ENCODE peak calls at places on chromosomes 5 and 9, in ten cellular contexts. X is mesendoderm, P is Karpas-422, L is A549, J is HepG2, N is GM23338, Y is mesenchymal stem cell, D is DND-41, A is GM23248, Z is HCT116. K is an unnamed sample.

GRCh38 chr9:84301851-84302250 is 38.7 kb downstream of the SLC28A3 start:
- DNase-seq in X (no peak), P (no peak), L (no peak), J (no peak), N (no peak), Y (no peak), D (no peak), A (peak), Z (no peak), K (no peak)

GRCh38 chr5:65742565-65743231 is 20.7 kb downstream of the NLN start:
- DNase-seq in X (peak), P (peak), L (peak), J (peak), N (peak), Y (peak), D (peak), A (peak), Z (peak), K (peak)

GRCh38 chr5:33010851-33011250 is 299.7 kb downstream of the NPR3 start:
- DNase-seq in X (no peak), P (no peak), L (no peak), J (no peak), N (no peak), Y (no peak), D (no peak), A (peak), Z (no peak), K (peak)

GRCh38 chr5:127876384-127876783 is 173.2 kb downstream of the CCDC192 start:
- DNase-seq in X (no peak), P (peak), L (no peak), J (no peak), N (no peak), Y (no peak), D (no peak), A (peak), Z (peak), K (peak)

GRCh38 chr5:133371371-133372155 is 240.8 kb downstream of the FSTL4 start:
- DNase-seq in X (peak), P (no peak), L (no peak), J (no peak), N (no peak), Y (no peak), D (no peak), A (no peak), Z (peak), K (no peak)

GRCh38 chr9:27124151-27124550 is 15.1 kb downstream of the TEK start:
- DNase-seq in X (no peak), P (no peak), L (no peak), J (no peak), N (no peak), Y (peak), D (no peak), A (peak), Z (no peak), K (no peak)

GRCh38 chr5:122492675-122493074 is 180.6 kb downstream of the SNCAIP start:
- DNase-seq in X (peak), P (peak), L (no peak), J (no peak), N (peak), Y (peak), D (no peak), A (peak), Z (peak), K (no peak)

GRCh38 chr5:122153230-122153629 is 23.9 kb downstream of the ZNF474 start:
- DNase-seq in X (no peak), P (no peak), L (no peak), J (no peak), N (no peak), Y (peak), D (no peak), A (peak), Z (no peak), K (peak)

GRCh38 chr9:135394131-135394530 is 85.5 kb upstream of the PPP1R26 start:
- DNase-seq in X (no peak), P (no peak), L (no peak), J (no peak), N (no peak), Y (no peak), D (no peak), A (no peak), Z (no peak), K (no peak)

GRCh38 chr5:171162602-171163001 is 146.4 kb upstream of the TLX3 start:
- DNase-seq in X (peak), P (peak), L (peak), J (no peak), N (peak), Y (peak), D (peak), A (peak), Z (peak), K (no peak)

GRCh38 chr5:131384181-131384580 is 120.3 kb downstream of the CDC42SE2 start:
- DNase-seq in X (peak), P (no peak), L (no peak), J (no peak), N (no peak), Y (no peak), D (no peak), A (no peak), Z (no peak), K (no peak)

GRCh38 chr9:119284587-119285337 is 84.5 kb downstream of the BRINP1 start:
- DNase-seq in X (no peak), P (no peak), L (no peak), J (no peak), N (no peak), Y (no peak), D (no peak), A (peak), Z (no peak), K (no peak)

GRCh38 chr5:73940026-73940425 is 314.0 kb downstream of the ARHGEF28 start:
- DNase-seq in X (peak), P (no peak), L (no peak), J (no peak), N (no peak), Y (peak), D (no peak), A (peak), Z (no peak), K (peak)

GRCh38 chr5:140118294-140118936 is 4.5 kb downstream of the PURA start:
- DNase-seq in X (no peak), P (no peak), L (no peak), J (no peak), N (peak), Y (no peak), D (no peak), A (peak), Z (no peak), K (no peak)

GRCh38 chr9:73199448-73199847 is 47.8 kb downstream of the ANXA1 start:
- DNase-seq in X (no peak), P (no peak), L (no peak), J (no peak), N (no peak), Y (no peak), D (no peak), A (no peak), Z (no peak), K (no peak)

GRCh38 chr5:78361226-78361993 is 993 bp downstream of the SCAMP1 start:
- DNase-seq in X (peak), P (peak), L (peak), J (peak), N (peak), Y (peak), D (peak), A (peak), Z (no peak), K (peak)

GRCh38 chr9:29966247-29966646 is 2393.0 kb upstream of the C9orf72 start:
- DNase-seq in X (peak), P (no peak), L (no peak), J (no peak), N (no peak), Y (peak), D (no peak), A (no peak), Z (no peak), K (peak)

GRCh38 chr9:4433379-4433778 is 56.9 kb upstream of the SLC1A1 start:
- DNase-seq in X (no peak), P (no peak), L (no peak), J (no peak), N (no peak), Y (no peak), D (no peak), A (no peak), Z (no peak), K (no peak)

GRCh38 chr5:36442352-36442751 is 140.7 kb upstream of the RANBP3L start:
- DNase-seq in X (peak), P (no peak), L (no peak), J (peak), N (no peak), Y (no peak), D (no peak), A (no peak), Z (no peak), K (peak)

GRCh38 chr9:97397220-97397619 is 14.7 kb upstream of the TDRD7 start:
- DNase-seq in X (no peak), P (no peak), L (no peak), J (no peak), N (no peak), Y (no peak), D (no peak), A (peak), Z (no peak), K (peak)

GRCh38 chr9:17594961-17595360 is 16.1 kb downstream of the SH3GL2 start:
- DNase-seq in X (no peak), P (no peak), L (no peak), J (no peak), N (no peak), Y (no peak), D (no peak), A (no peak), Z (no peak), K (no peak)

GRCh38 chr9:133907302-133907880 is 84.7 kb downstream of the VAV2 start:
- DNase-seq in X (no peak), P (no peak), L (no peak), J (no peak), N (no peak), Y (no peak), D (no peak), A (no peak), Z (no peak), K (no peak)

GRCh38 chr5:155293605-155294178 is 280.1 kb downstream of the KIF4B start:
- DNase-seq in X (no peak), P (no peak), L (no peak), J (no peak), N (no peak), Y (no peak), D (no peak), A (no peak), Z (no peak), K (no peak)

GRCh38 chr9:112331676-112331955 is 1.8 kb downstream of the PTBP3 start:
- DNase-seq in X (no peak), P (peak), L (no peak), J (no peak), N (no peak), Y (peak), D (no peak), A (no peak), Z (no peak), K (no peak)

GRCh38 chr5:6633469-6634326 is 458 bp downstream of the SRD5A1 start:
- DNase-seq in X (peak), P (peak), L (peak), J (no peak), N (peak), Y (peak), D (peak), A (peak), Z (no peak), K (peak)

GRCh38 chr9:85900504-85901201 is 40.3 kb upstream of the NAA35 start:
- DNase-seq in X (peak), P (peak), L (peak), J (no peak), N (peak), Y (peak), D (peak), A (peak), Z (peak), K (peak)

GRCh38 chr5:135641329-135642178 is 62.8 kb upstream of the CXCL14 start:
- DNase-seq in X (no peak), P (no peak), L (no peak), J (no peak), N (no peak), Y (no peak), D (no peak), A (no peak), Z (no peak), K (no peak)

GRCh38 chr9:87148391-87149237 is 201.3 kb upstream of the GAS1 start:
- DNase-seq in X (peak), P (no peak), L (no peak), J (no peak), N (peak), Y (peak), D (no peak), A (peak), Z (no peak), K (peak)

DNA sequence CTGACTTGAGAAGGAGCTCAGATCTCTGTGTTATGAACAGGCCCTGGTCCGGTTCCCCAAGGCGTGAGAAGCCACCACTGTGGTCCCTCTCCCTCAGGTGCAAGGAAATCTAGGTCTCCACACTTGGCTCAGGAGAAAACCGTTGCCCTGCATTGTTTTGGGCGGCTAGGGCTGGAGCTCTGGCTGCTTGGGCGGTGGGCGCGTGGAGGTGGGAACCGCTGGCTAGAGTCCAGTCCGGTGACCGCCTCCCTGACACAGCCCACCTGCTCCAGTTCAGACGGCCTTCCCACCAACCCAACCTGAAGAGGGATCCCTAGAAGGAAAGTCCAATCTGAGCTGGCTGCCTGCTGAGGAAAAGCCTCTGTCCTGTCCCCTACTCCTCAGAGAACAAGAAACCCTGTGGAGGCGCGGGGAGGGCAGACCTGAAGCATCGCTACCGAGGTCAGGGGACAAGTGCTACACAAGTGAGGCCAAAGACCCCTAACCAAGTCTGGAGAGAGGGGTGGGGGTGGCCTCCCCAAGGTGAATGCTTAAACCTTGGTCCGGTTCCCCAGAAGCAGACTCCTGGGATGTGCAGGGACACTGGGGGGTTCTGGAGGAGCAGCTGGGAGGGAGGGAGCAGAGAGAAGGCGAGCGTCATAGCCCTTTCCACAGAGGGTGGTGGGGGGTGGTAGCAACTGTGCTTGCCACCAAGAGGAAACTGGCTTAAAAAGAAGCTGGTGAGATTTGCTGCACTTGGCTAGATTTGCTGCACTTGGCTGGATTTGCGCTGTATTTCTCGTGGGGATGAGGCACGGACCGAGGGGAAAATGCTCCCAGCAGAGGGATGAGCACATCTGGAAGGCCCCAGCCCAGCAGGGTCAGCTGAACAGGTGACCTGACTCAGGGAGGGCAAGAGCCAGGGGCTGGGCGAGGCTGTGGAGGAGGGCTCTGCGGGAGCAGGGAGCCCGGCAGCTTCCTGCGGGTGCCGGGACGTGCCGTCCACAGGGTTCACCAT is 65.2 kb downstream of the RAPGEF1 start:
- DNase-seq in X (no peak), P (peak), L (no peak), J (no peak), N (no peak), Y (no peak), D (no peak), A (no peak), Z (no peak), K (no peak)
- H3K4me2 ChIP-seq in X (no peak), P (no peak), L (no peak), J (no peak), N (peak), Y (no peak), D (no peak), A (no peak), Z (no peak), K (no peak)

GRCh38 chr5:181170237-181170830 is 22.9 kb downstream of the OR2V2 start:
- DNase-seq in X (no peak), P (no peak), L (no peak), J (no peak), N (peak), Y (no peak), D (no peak), A (peak), Z (no peak), K (no peak)

GRCh38 chr5:181173027-181173419 is 25.6 kb downstream of the OR2V2 start:
- DNase-seq in X (no peak), P (no peak), L (no peak), J (no peak), N (no peak), Y (no peak), D (no peak), A (no peak), Z (no peak), K (no peak)

GRCh38 chr5:181168595-181169118 is 21.3 kb downstream of the OR2V2 start:
- DNase-seq in X (no peak), P (no peak), L (no peak), J (no peak), N (no peak), Y (peak), D (no peak), A (no peak), Z (no peak), K (no peak)

GRCh38 chr5:181171782-181172181 is 24.4 kb downstream of the OR2V2 start:
- DNase-seq in X (no peak), P (no peak), L (no peak), J (no peak), N (no peak), Y (no peak), D (no peak), A (no peak), Z (no peak), K (no peak)

GRCh38 chr5:181170996-181171395 is 23.6 kb downstream of the OR2V2 start:
- DNase-seq in X (no peak), P (no peak), L (no peak), J (no peak), N (no peak), Y (peak), D (no peak), A (peak), Z (no peak), K (no peak)
- H3K4me2 ChIP-seq in X (no peak), P (no peak), L (peak), J (peak), N (peak), Y (no peak), D (no peak), A (no peak), Z (no peak), K (no peak)

GRCh38 chr5:102617187-102617856 is 118.5 kb upstream of the SLCO6A1 start:
- DNase-seq in X (no peak), P (no peak), L (no peak), J (no peak), N (no peak), Y (no peak), D (no peak), A (peak), Z (no peak), K (no peak)
- H3K4me2 ChIP-seq in X (no peak), P (no peak), L (no peak), J (no peak), N (no peak), Y (no peak), D (no peak), A (no peak), Z (no peak), K (no peak)

GRCh38 chr9:131019387-131020239 is 10.6 kb downstream of the LAMC3 start:
- DNase-seq in X (no peak), P (no peak), L (no peak), J (no peak), N (no peak), Y (no peak), D (no peak), A (peak), Z (no peak), K (no peak)

GRCh38 chr9:131021785-131022184 is 12.8 kb downstream of the LAMC3 start:
- DNase-seq in X (no peak), P (no peak), L (no peak), J (no peak), N (no peak), Y (no peak), D (no peak), A (no peak), Z (no peak), K (no peak)

GRCh38 chr9:131020388-131020787 is 11.4 kb downstream of the LAMC3 start:
- DNase-seq in X (peak), P (no peak), L (no peak), J (no peak), N (no peak), Y (peak), D (no peak), A (peak), Z (no peak), K (no peak)

GRCh38 chr9:131018621-131019020 is 9.6 kb downstream of the LAMC3 start:
- DNase-seq in X (peak), P (peak), L (no peak), J (peak), N (peak), Y (no peak), D (no peak), A (no peak), Z (no peak), K (no peak)

DNA sequence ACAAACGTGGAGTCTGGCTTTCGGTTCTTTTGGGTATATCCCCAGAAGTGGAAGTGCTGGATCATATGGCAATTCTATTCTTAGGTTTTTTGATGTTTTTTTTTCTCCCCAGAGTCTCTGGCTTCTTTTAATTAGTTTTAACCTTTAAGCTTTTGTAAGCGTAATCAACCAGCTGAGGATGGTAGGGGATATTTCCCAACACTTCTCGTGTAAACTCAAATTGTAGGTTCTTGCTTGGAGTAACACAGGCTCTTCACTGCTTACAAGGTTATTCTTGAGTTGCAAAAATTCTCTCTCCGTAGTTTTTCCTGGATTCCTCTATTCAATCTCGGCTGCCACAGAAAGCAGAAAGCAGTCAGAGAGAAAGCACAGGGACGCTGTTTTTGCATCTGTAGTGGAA is 11.9 kb downstream of the LAMC3 start:
- DNase-seq in X (no peak), P (no peak), L (no peak), J (no peak), N (no peak), Y (peak), D (no peak), A (peak), Z (no peak), K (no peak)
- H3K4me2 ChIP-seq in X (no peak), P (no peak), L (no peak), J (no peak), N (no peak), Y (no peak), D (no peak), A (no peak), Z (no peak), K (no peak)

GRCh38 chr5:111930407-111930806 is 173.4 kb upstream of the NREP start:
- DNase-seq in X (peak), P (no peak), L (no peak), J (no peak), N (no peak), Y (peak), D (no peak), A (peak), Z (no peak), K (no peak)
- H3K4me2 ChIP-seq in X (no peak), P (no peak), L (no peak), J (no peak), N (no peak), Y (no peak), D (no peak), A (peak), Z (no peak), K (peak)

DNA sequence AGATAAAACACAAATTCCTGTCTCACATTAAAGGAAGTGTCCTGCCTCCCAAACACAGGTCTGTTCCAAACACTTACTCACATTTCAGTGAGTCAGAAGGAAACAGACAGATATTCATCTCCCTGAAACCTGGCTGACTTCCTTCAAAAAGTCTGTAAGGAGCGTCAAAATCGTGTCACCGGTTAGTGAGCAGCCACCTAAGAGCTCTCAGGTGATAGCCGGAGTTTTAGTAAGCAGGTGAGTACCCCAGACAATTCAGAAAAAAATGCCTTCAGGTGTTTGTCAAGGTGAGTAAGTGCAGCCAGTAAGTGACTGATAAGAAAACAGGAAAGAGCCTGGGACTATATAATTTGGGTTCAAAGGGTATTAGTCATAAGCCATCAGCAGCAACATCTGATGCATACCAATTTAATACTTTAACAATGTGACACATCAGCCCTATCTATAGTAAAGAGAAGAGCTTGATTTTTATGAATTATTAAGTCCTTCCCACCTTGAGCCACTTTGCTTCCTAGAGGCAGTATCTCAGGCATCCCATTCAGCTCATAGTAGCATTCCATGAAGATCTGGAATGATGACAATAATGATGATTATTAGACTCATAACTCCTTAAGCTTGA is 1.3 kb upstream of the ITGA2 start:
- DNase-seq in X (peak), P (no peak), L (peak), J (peak), N (no peak), Y (no peak), D (no peak), A (peak), Z (peak), K (peak)
- H3K4me2 ChIP-seq in X (no peak), P (no peak), L (peak), J (peak), N (no peak), Y (no peak), D (no peak), A (peak), Z (peak), K (peak)

K was measured in mammary epithelial cell.